ENCODE peak calls at places on chromosome 21, in nine cellular contexts. W is GM12891; F is Karpas-422; O is adipocyte; X is T-helper 2 cell; K is activated T-helper 1 cell treated with Interleukin-2 at 50 U/mL for 16 hours; H is stimulated activated effector memory CD8-positive, alpha-beta T cell treated with anti-CD3 and anti-CD28 coated beads, Interleukin-12 subunit alpha, Interleukin-12 subunit beta, amount 100 ng/mL, for 72 hours; J is effector memory CD8-positive, alpha-beta T cell; L is progenitor cell of endocrine pancreas. I is an unnamed sample.

GRCh38 chr21:41616063-41616591 is 108.2 kb upstream of the TMPRSS2 start:
- DNase-seq in J (no peak), X (no peak), F (no peak), K (no peak), O (peak), W (no peak), H (no peak), L (no peak), I (no peak)

GRCh38 chr21:35217504-35218060 is 168.5 kb upstream of the RUNX1 start:
- DNase-seq in K (no peak), J (no peak), O (peak), W (no peak), L (no peak), F (no peak), X (no peak), H (no peak), I (no peak)

GRCh38 chr21:42833439-42833815 is 45.9 kb downstream of the WDR4 start:
- DNase-seq in O (no peak), X (peak), F (peak), W (no peak), L (no peak), J (peak), H (peak), K (peak), I (peak)

GRCh38 chr21:33290441-33290840 is 24.3 kb downstream of the IL10RB start:
- DNase-seq in J (no peak), H (no peak), L (no peak), X (no peak), F (no peak), W (no peak), O (no peak), K (no peak), I (no peak)

GRCh38 chr21:33380483-33380998 is 22.7 kb upstream of the IFNGR2 start:
- DNase-seq in X (peak), H (peak), W (no peak), L (no peak), K (peak), F (peak), J (peak), O (peak), I (peak)

GRCh38 chr21:24594082-24594481 is 1013.2 kb downstream of the MRPL39 start:
- DNase-seq in F (no peak), W (no peak), H (no peak), X (no peak), L (no peak), O (no peak), K (no peak), J (no peak), I (no peak)

GRCh38 chr21:32329776-32330175 is 31.1 kb downstream of the MRAP start:
- DNase-seq in F (no peak), H (no peak), W (no peak), O (no peak), J (no peak), X (no peak), L (no peak), K (no peak), I (no peak)

GRCh38 chr21:46226920-46227599 is 1.5 kb downstream of the LSS start:
- DNase-seq in L (no peak), O (peak), K (no peak), F (peak), W (no peak), J (no peak), H (no peak), X (peak), I (peak)

GRCh38 chr21:35349378-35350080 is 300.4 kb upstream of the RUNX1 start:
- DNase-seq in O (peak), W (no peak), F (no peak), K (no peak), X (no peak), L (no peak), H (no peak), J (no peak), I (no peak)

GRCh38 chr21:14843991-14844390 is 220.8 kb downstream of the NRIP1 start:
- DNase-seq in W (no peak), H (no peak), X (no peak), K (no peak), O (no peak), F (no peak), J (no peak), L (no peak), I (no peak)

GRCh38 chr21:44434936-44435635 is 20.2 kb upstream of the LRRC3 start:
- DNase-seq in J (no peak), H (no peak), X (no peak), O (no peak), L (peak), F (no peak), W (no peak), K (no peak), I (no peak)

GRCh38 chr21:35136106-35136505 is 87.0 kb upstream of the RUNX1 start:
- DNase-seq in F (no peak), H (no peak), X (no peak), J (no peak), W (no peak), L (no peak), K (no peak), O (peak), I (no peak)

GRCh38 chr21:45042664-45043161 is 31.7 kb upstream of the ADARB1 start:
- DNase-seq in X (no peak), H (no peak), W (no peak), J (no peak), F (no peak), L (no peak), K (no peak), O (no peak), I (no peak)

GRCh38 chr21:36946949-36947371 is 19.5 kb downstream of the HLCS start:
- DNase-seq in O (no peak), H (no peak), F (no peak), X (no peak), L (no peak), W (no peak), K (no peak), J (no peak), I (no peak)

GRCh38 chr21:42755031-42755665 is 101.7 kb downstream of the PDE9A start:
- DNase-seq in H (no peak), J (no peak), W (no peak), L (no peak), X (no peak), O (no peak), F (no peak), K (no peak), I (no peak)

GRCh38 chr21:23725576-23725975 is 1881.7 kb downstream of the MRPL39 start:
- DNase-seq in J (no peak), W (no peak), F (peak), H (no peak), L (no peak), K (no peak), O (no peak), X (no peak), I (no peak)

GRCh38 chr21:46477765-46478164 is 19.1 kb downstream of the DIP2A start:
- DNase-seq in X (no peak), F (no peak), W (no peak), O (no peak), J (no peak), L (no peak), H (no peak), K (no peak), I (no peak)

GRCh38 chr21:43321111-43321510 is 105.8 kb downstream of the SIK1 start:
- DNase-seq in L (no peak), O (peak), J (no peak), H (no peak), F (no peak), X (no peak), W (no peak), K (no peak), I (no peak)

GRCh38 chr21:42006765-42007164 is 3.4 kb downstream of the ZBTB21 start:
- DNase-seq in H (peak), X (no peak), O (no peak), J (no peak), W (no peak), F (no peak), L (no peak), K (no peak), I (no peak)

GRCh38 chr21:31110430-31110829 is 72.2 kb upstream of the KRTAP19-8 start:
- DNase-seq in K (no peak), O (no peak), X (no peak), H (no peak), F (no peak), W (no peak), J (no peak), L (no peak), I (no peak)

GRCh38 chr21:32604484-32604883 is 7.7 kb downstream of the CFAP298 start:
- DNase-seq in H (no peak), J (no peak), F (no peak), L (no peak), O (no peak), X (no peak), W (no peak), K (no peak), I (no peak)

GRCh38 chr21:40658237-40658636 is 188.7 kb downstream of the DSCAM start:
- DNase-seq in H (no peak), F (no peak), K (no peak), L (no peak), X (no peak), J (no peak), W (no peak), O (no peak), I (no peak)

GRCh38 chr21:36854391-36854790 is 112.1 kb downstream of the HLCS start:
- DNase-seq in W (peak), J (no peak), O (peak), X (peak), L (peak), H (peak), F (peak), K (no peak), I (peak)

GRCh38 chr21:25647632-25648031 is 8.6 kb downstream of the JAM2 start:
- DNase-seq in O (no peak), W (no peak), X (no peak), F (no peak), L (no peak), J (no peak), H (no peak), K (no peak), I (no peak)

GRCh38 chr21:29238967-29239289 is 59.8 kb upstream of the BACH1 start:
- DNase-seq in O (peak), W (no peak), F (no peak), L (no peak), J (no peak), H (no peak), K (no peak), X (no peak), I (no peak)

GRCh38 chr21:46246345-46246744 is 17.8 kb upstream of the LSS start:
- DNase-seq in H (no peak), L (no peak), J (no peak), W (no peak), K (no peak), F (no peak), O (no peak), X (no peak), I (no peak)

GRCh38 chr21:44836666-44837471 is 19.0 kb upstream of the SUMO3 start:
- DNase-seq in X (no peak), F (peak), W (no peak), K (no peak), O (peak), H (no peak), J (no peak), L (no peak), I (no peak)

GRCh38 chr21:34580181-34580700 is 34.7 kb downstream of the RCAN1 start:
- DNase-seq in H (no peak), W (no peak), K (no peak), F (no peak), O (no peak), L (no peak), J (no peak), X (no peak), I (no peak)

GRCh38 chr21:40556442-40556968 is 290.5 kb downstream of the DSCAM start:
- DNase-seq in K (no peak), X (no peak), F (no peak), L (no peak), J (no peak), O (no peak), W (no peak), H (no peak), I (no peak)

GRCh38 chr21:33268736-33269441 is 2.7 kb downstream of the IL10RB start:
- DNase-seq in X (peak), F (peak), L (no peak), W (peak), O (no peak), K (peak), H (no peak), J (no peak), I (peak)

GRCh38 chr21:31609081-31609480 is 50.4 kb upstream of the SOD1 start:
- DNase-seq in O (no peak), L (no peak), X (no peak), J (no peak), K (no peak), F (peak), W (no peak), H (no peak), I (no peak)

GRCh38 chr21:21101911-21102310 is 103.7 kb downstream of the NCAM2 start:
- DNase-seq in W (no peak), J (no peak), X (peak), O (peak), L (no peak), K (no peak), H (no peak), F (peak), I (no peak)

GRCh38 chr21:17467392-17467791 is 45.5 kb upstream of the CXADR start:
- DNase-seq in L (no peak), J (no peak), F (no peak), W (no peak), H (no peak), K (no peak), X (no peak), O (no peak), I (no peak)

GRCh38 chr21:32233055-32233546 is 45.7 kb downstream of the MIS18A start:
- DNase-seq in F (no peak), H (no peak), O (no peak), J (no peak), W (no peak), K (no peak), L (no peak), X (no peak), I (no peak)

GRCh38 chr21:29105218-29105617 is 25.2 kb upstream of the MAP3K7CL start:
- DNase-seq in K (no peak), H (no peak), X (no peak), W (no peak), F (no peak), J (no peak), O (no peak), L (no peak), I (no peak)

GRCh38 chr21:27565418-27565817 is 598.5 kb upstream of the ADAMTS5 start:
- DNase-seq in K (no peak), O (no peak), J (no peak), W (no peak), L (no peak), H (no peak), F (no peak), X (no peak), I (no peak)

GRCh38 chr21:26776320-26777021 is 68.7 kb downstream of the ADAMTS1 start:
- DNase-seq in F (no peak), J (no peak), X (no peak), H (no peak), O (peak), K (no peak), W (no peak), L (no peak), I (no peak)

GRCh38 chr21:33412832-33413519 is 9.8 kb downstream of the IFNGR2 start:
- DNase-seq in W (no peak), X (peak), L (no peak), O (no peak), J (no peak), H (no peak), F (no peak), K (no peak), I (peak)